ENCODE peak calls at places on chromosomes 7 and 10, in five cellular contexts. Y is CD4-positive, CD25-positive, alpha-beta regulatory T cell; O is activated naive CD4-positive, alpha-beta T cell treated with anti-CD3 and anti-CD28 coated beads for 36 hours; W is RKO; N is epithelial cell of esophagus. P is an unnamed sample.

GRCh38 chr10:17533731-17534130 is 79.3 kb upstream of the ST8SIA6 start:
- DNase-seq in Y (no peak), O (no peak), W (no peak), N (no peak), P (no peak)

GRCh38 chr10:98380493-98381339 is 34.3 kb downstream of the PYROXD2 start:
- DNase-seq in Y (no peak), O (no peak), W (no peak), N (no peak), P (no peak)

GRCh38 chr7:2750054-2750453 is 62.1 kb downstream of the AMZ1 start:
- DNase-seq in Y (no peak), O (no peak), W (no peak), N (no peak), P (no peak)

GRCh38 chr10:114754445-114755320 is 66.9 kb upstream of the FHIP2A start:
- DNase-seq in Y (no peak), O (no peak), W (no peak), N (peak), P (no peak)

GRCh38 chr7:27141591-27142561 is 1.6 kb downstream of the HOXA5 start:
- DNase-seq in Y (no peak), O (no peak), W (peak), N (no peak), P (no peak)

GRCh38 chr10:96400465-96400864 is 41.7 kb upstream of the OPALIN start:
- DNase-seq in Y (no peak), O (no peak), W (no peak), N (no peak), P (no peak)

GRCh38 chr10:103929396-103929921 is 11.5 kb upstream of the STN1 start:
- DNase-seq in Y (no peak), O (no peak), W (no peak), N (no peak), P (no peak)

GRCh38 chr10:43132796-43133195 is 5.4 kb upstream of the CSGALNACT2 start:
- DNase-seq in Y (no peak), O (no peak), W (no peak), N (no peak), P (no peak)

GRCh38 chr10:16770141-16770540 is 47.1 kb downstream of the RSU1 start:
- DNase-seq in Y (no peak), O (no peak), W (no peak), N (no peak), P (no peak)

GRCh38 chr7:48781783-48782182 is 142.6 kb upstream of the CDC14C start:
- DNase-seq in Y (no peak), O (no peak), W (no peak), N (peak), P (no peak)

GRCh38 chr7:50446542-50446960 is 3.6 kb downstream of the FIGNL1 start:
- DNase-seq in Y (no peak), O (peak), W (peak), N (peak), P (no peak)

GRCh38 chr7:22942191-22942590 is 71.7 kb downstream of the HYCC1 start:
- DNase-seq in Y (no peak), O (no peak), W (no peak), N (no peak), P (no peak)